ENCODE peak calls at places on chromosomes 3 and 15, in eight cellular contexts. One of them, this sample, is unnamed.

GRCh38 chr3:99911433-99911832 is 93.8 kb downstream of the CMSS1 start:
- DNase-seq in breast epithelium: no peak
- DNase-seq in tibial nerve: no peak
- DNase-seq in IMR-90: no peak
- DNase-seq in heart left ventricle: no peak
- DNase-seq in right lobe of liver: no peak
- DNase-seq in suprapubic skin: no peak
- DNase-seq in ovary: no peak
- DNase-seq in this sample: no peak

GRCh38 chr3:59559721-59560514 is 510.1 kb upstream of the CFAP20DC start:
- DNase-seq in heart left ventricle: no peak
- DNase-seq in ovary: no peak
- DNase-seq in suprapubic skin: no peak
- DNase-seq in IMR-90: peak
- DNase-seq in right lobe of liver: no peak
- DNase-seq in breast epithelium: no peak
- DNase-seq in tibial nerve: no peak
- DNase-seq in this sample: peak

GRCh38 chr3:53003320-53003719 is 42.6 kb downstream of the SFMBT1 start:
- DNase-seq in suprapubic skin: no peak
- DNase-seq in breast epithelium: no peak
- DNase-seq in heart left ventricle: no peak
- DNase-seq in right lobe of liver: no peak
- DNase-seq in ovary: no peak
- DNase-seq in tibial nerve: no peak
- DNase-seq in IMR-90: no peak
- DNase-seq in this sample: no peak

GRCh38 chr3:69085543-69086132 is 901 bp downstream of the ARL6IP5 start:
- DNase-seq in tibial nerve: no peak
- DNase-seq in heart left ventricle: no peak
- DNase-seq in IMR-90: no peak
- DNase-seq in right lobe of liver: peak
- DNase-seq in ovary: no peak
- DNase-seq in suprapubic skin: peak
- DNase-seq in breast epithelium: no peak
- DNase-seq in this sample: no peak

GRCh38 chr3:104911376-104911775 is 455.3 kb upstream of the ALCAM start:
- DNase-seq in breast epithelium: no peak
- DNase-seq in ovary: no peak
- DNase-seq in tibial nerve: no peak
- DNase-seq in suprapubic skin: no peak
- DNase-seq in heart left ventricle: no peak
- DNase-seq in right lobe of liver: no peak
- DNase-seq in IMR-90: peak
- DNase-seq in this sample: no peak

GRCh38 chr3:154018100-154018696 is 103.0 kb upstream of the ARHGEF26 start:
- DNase-seq in ovary: no peak
- DNase-seq in tibial nerve: no peak
- DNase-seq in suprapubic skin: no peak
- DNase-seq in heart left ventricle: no peak
- DNase-seq in breast epithelium: no peak
- DNase-seq in right lobe of liver: no peak
- DNase-seq in IMR-90: peak
- DNase-seq in this sample: peak

GRCh38 chr3:186742618-186743335 is 25.6 kb downstream of the KNG1 start:
- DNase-seq in tibial nerve: no peak
- DNase-seq in right lobe of liver: no peak
- DNase-seq in suprapubic skin: no peak
- DNase-seq in breast epithelium: no peak
- DNase-seq in IMR-90: peak
- DNase-seq in heart left ventricle: no peak
- DNase-seq in ovary: no peak
- DNase-seq in this sample: no peak

GRCh38 chr3:17023006-17023664 is 138.4 kb downstream of the PLCL2 start:
- DNase-seq in IMR-90: peak
- DNase-seq in heart left ventricle: no peak
- DNase-seq in breast epithelium: no peak
- DNase-seq in suprapubic skin: no peak
- DNase-seq in tibial nerve: no peak
- DNase-seq in right lobe of liver: no peak
- DNase-seq in ovary: no peak
- DNase-seq in this sample: no peak

GRCh38 chr3:72489916-72490315 is 358.3 kb downstream of the SHQ1 start:
- DNase-seq in IMR-90: no peak
- DNase-seq in suprapubic skin: no peak
- DNase-seq in ovary: no peak
- DNase-seq in heart left ventricle: no peak
- DNase-seq in right lobe of liver: no peak
- DNase-seq in tibial nerve: no peak
- DNase-seq in breast epithelium: no peak
- DNase-seq in this sample: no peak

GRCh38 chr15:92462771-92463170 is 69.1 kb downstream of the ST8SIA2 start:
- DNase-seq in IMR-90: no peak
- DNase-seq in breast epithelium: no peak
- DNase-seq in right lobe of liver: no peak
- DNase-seq in ovary: no peak
- DNase-seq in suprapubic skin: no peak
- DNase-seq in heart left ventricle: no peak
- DNase-seq in tibial nerve: no peak
- DNase-seq in this sample: no peak

GRCh38 chr3:177705976-177706866 is 508.9 kb upstream of the TBL1XR1 start:
- DNase-seq in breast epithelium: no peak
- DNase-seq in ovary: peak
- DNase-seq in IMR-90: no peak
- DNase-seq in heart left ventricle: peak
- DNase-seq in right lobe of liver: no peak
- DNase-seq in tibial nerve: no peak
- DNase-seq in suprapubic skin: no peak
- DNase-seq in this sample: no peak

GRCh38 chr3:76132154-76132470 is 346.8 kb upstream of the ZNF717 start:
- DNase-seq in breast epithelium: no peak
- DNase-seq in suprapubic skin: no peak
- DNase-seq in ovary: no peak
- DNase-seq in right lobe of liver: no peak
- DNase-seq in heart left ventricle: no peak
- DNase-seq in IMR-90: no peak
- DNase-seq in tibial nerve: no peak
- DNase-seq in this sample: no peak

GRCh38 chr3:147807773-147808172 is 398.6 kb downstream of the ZIC1 start:
- DNase-seq in tibial nerve: no peak
- DNase-seq in breast epithelium: no peak
- DNase-seq in heart left ventricle: no peak
- DNase-seq in IMR-90: no peak
- DNase-seq in right lobe of liver: no peak
- DNase-seq in ovary: no peak
- DNase-seq in suprapubic skin: no peak
- DNase-seq in this sample: no peak

GRCh38 chr3:147816770-147817169 is 407.6 kb downstream of the ZIC1 start:
- DNase-seq in IMR-90: no peak
- DNase-seq in heart left ventricle: peak
- DNase-seq in suprapubic skin: no peak
- DNase-seq in right lobe of liver: no peak
- DNase-seq in ovary: no peak
- DNase-seq in tibial nerve: peak
- DNase-seq in breast epithelium: no peak
- DNase-seq in this sample: no peak

GRCh38 chr3:147809206-147809605 is 400.0 kb downstream of the ZIC1 start:
- DNase-seq in IMR-90: no peak
- DNase-seq in breast epithelium: no peak
- DNase-seq in tibial nerve: no peak
- DNase-seq in suprapubic skin: no peak
- DNase-seq in right lobe of liver: no peak
- DNase-seq in ovary: no peak
- DNase-seq in heart left ventricle: no peak
- DNase-seq in this sample: no peak

GRCh38 chr3:147813256-147813655 is 404.1 kb downstream of the ZIC1 start:
- DNase-seq in IMR-90: no peak
- DNase-seq in heart left ventricle: no peak
- DNase-seq in ovary: no peak
- DNase-seq in suprapubic skin: no peak
- DNase-seq in right lobe of liver: no peak
- DNase-seq in breast epithelium: no peak
- DNase-seq in tibial nerve: no peak
- DNase-seq in this sample: no peak

GRCh38 chr3:147812186-147812911 is 403.2 kb downstream of the ZIC1 start:
- DNase-seq in heart left ventricle: no peak
- DNase-seq in breast epithelium: no peak
- DNase-seq in IMR-90: no peak
- DNase-seq in right lobe of liver: no peak
- DNase-seq in tibial nerve: no peak
- DNase-seq in suprapubic skin: no peak
- DNase-seq in ovary: no peak
- DNase-seq in this sample: no peak
- TF ChIP-seq POLR2A in heart left ventricle: no peak
- TF ChIP-seq POLR2A in breast epithelium: no peak
- TF ChIP-seq POLR2A in IMR-90: no peak
- TF ChIP-seq POLR2A in right lobe of liver: no peak
- TF ChIP-seq POLR2A in tibial nerve: no peak
- TF ChIP-seq POLR2A in suprapubic skin: no peak
- TF ChIP-seq POLR2A in ovary: no peak
- TF ChIP-seq POLR2A in this sample: no peak

GRCh38 chr3:126982522-126983175 is at the start of gene PLXNA1:
- DNase-seq in tibial nerve: peak
- DNase-seq in ovary: peak
- DNase-seq in heart left ventricle: peak
- DNase-seq in suprapubic skin: peak
- DNase-seq in right lobe of liver: peak
- DNase-seq in IMR-90: peak
- DNase-seq in breast epithelium: no peak
- DNase-seq in this sample: peak
- TF ChIP-seq POLR2A in tibial nerve: no peak
- TF ChIP-seq POLR2A in ovary: no peak
- TF ChIP-seq POLR2A in heart left ventricle: peak
- TF ChIP-seq POLR2A in suprapubic skin: no peak
- TF ChIP-seq POLR2A in right lobe of liver: no peak
- TF ChIP-seq POLR2A in IMR-90: peak
- TF ChIP-seq POLR2A in breast epithelium: no peak
- TF ChIP-seq POLR2A in this sample: peak

DNA sequence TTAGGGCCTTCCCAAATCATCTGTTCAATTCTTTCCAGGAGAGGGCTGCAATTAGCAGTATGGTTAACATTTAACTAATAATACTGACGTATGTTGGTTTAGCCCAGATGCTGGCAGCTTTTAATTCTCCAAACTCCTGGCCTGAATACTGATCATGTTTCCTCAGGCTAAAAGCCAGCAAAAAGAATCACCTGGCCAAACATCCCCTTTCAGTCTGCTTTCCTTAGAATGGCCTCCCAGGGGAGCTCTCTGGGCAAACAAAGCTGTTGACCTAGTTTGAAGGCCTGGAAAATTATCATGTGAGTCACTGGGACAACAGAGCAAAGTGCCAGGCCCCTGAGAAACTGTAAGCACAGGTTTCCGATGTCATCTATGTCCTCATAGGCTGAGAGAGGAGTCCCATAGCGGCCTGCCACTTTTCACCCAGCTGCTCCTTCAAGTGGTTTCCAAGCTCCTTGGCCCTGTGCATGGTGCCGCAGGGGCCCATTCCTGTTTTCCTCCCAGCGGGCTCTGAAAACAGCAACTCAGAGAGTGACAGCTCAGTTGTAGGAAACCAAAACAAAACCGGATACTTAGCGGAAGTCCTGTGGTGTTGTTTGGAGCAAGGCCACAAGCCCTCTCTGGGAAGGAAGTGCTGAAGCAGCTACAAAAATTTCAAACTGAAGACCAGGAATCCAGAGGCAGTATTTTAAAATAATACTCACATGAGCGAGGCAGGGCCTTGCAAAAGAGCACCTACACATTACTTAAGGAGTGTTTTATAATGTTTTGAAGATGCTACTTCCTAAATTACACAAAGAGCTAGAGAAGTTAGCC is 36.5 kb upstream of the RAB11A start:
- DNase-seq in IMR-90: peak
- DNase-seq in tibial nerve: peak
- DNase-seq in breast epithelium: peak
- DNase-seq in ovary: peak
- DNase-seq in suprapubic skin: peak
- DNase-seq in right lobe of liver: peak
- DNase-seq in heart left ventricle: peak
- DNase-seq in this sample: peak
- TF ChIP-seq POLR2A in IMR-90: no peak
- TF ChIP-seq POLR2A in tibial nerve: no peak
- TF ChIP-seq POLR2A in breast epithelium: no peak
- TF ChIP-seq POLR2A in ovary: no peak
- TF ChIP-seq POLR2A in suprapubic skin: no peak
- TF ChIP-seq POLR2A in right lobe of liver: peak
- TF ChIP-seq POLR2A in heart left ventricle: no peak
- TF ChIP-seq POLR2A in this sample: no peak

GRCh38 chr3:115148142-115148790 is 1.2 kb upstream of the ZBTB20 start:
- DNase-seq in ovary: no peak
- DNase-seq in tibial nerve: no peak
- DNase-seq in heart left ventricle: no peak
- DNase-seq in breast epithelium: no peak
- DNase-seq in suprapubic skin: no peak
- DNase-seq in IMR-90: peak
- DNase-seq in right lobe of liver: no peak
- DNase-seq in this sample: no peak
- TF ChIP-seq POLR2A in ovary: peak
- TF ChIP-seq POLR2A in tibial nerve: peak
- TF ChIP-seq POLR2A in heart left ventricle: peak
- TF ChIP-seq POLR2A in breast epithelium: no peak
- TF ChIP-seq POLR2A in suprapubic skin: no peak
- TF ChIP-seq POLR2A in IMR-90: peak
- TF ChIP-seq POLR2A in right lobe of liver: no peak
- TF ChIP-seq POLR2A in this sample: no peak

GRCh38 chr3:170869645-170870593 is at the start of gene RPL22L1:
- DNase-seq in heart left ventricle: peak
- DNase-seq in IMR-90: peak
- DNase-seq in tibial nerve: peak
- DNase-seq in right lobe of liver: peak
- DNase-seq in suprapubic skin: peak
- DNase-seq in breast epithelium: peak
- DNase-seq in ovary: peak
- DNase-seq in this sample: peak
- TF ChIP-seq POLR2A in heart left ventricle: peak
- TF ChIP-seq POLR2A in IMR-90: peak
- TF ChIP-seq POLR2A in tibial nerve: peak
- TF ChIP-seq POLR2A in right lobe of liver: peak
- TF ChIP-seq POLR2A in suprapubic skin: peak
- TF ChIP-seq POLR2A in breast epithelium: peak
- TF ChIP-seq POLR2A in ovary: peak
- TF ChIP-seq POLR2A in this sample: peak

GRCh38 chr3:119557192-119557873 is 2.1 kb downstream of the CD80 start:
- DNase-seq in IMR-90: no peak
- DNase-seq in ovary: no peak
- DNase-seq in tibial nerve: no peak
- DNase-seq in breast epithelium: no peak
- DNase-seq in right lobe of liver: no peak
- DNase-seq in suprapubic skin: no peak
- DNase-seq in heart left ventricle: no peak
- DNase-seq in this sample: no peak
- TF ChIP-seq POLR2A in IMR-90: no peak
- TF ChIP-seq POLR2A in ovary: no peak
- TF ChIP-seq POLR2A in tibial nerve: no peak
- TF ChIP-seq POLR2A in breast epithelium: no peak
- TF ChIP-seq POLR2A in right lobe of liver: no peak
- TF ChIP-seq POLR2A in suprapubic skin: no peak
- TF ChIP-seq POLR2A in heart left ventricle: no peak
- TF ChIP-seq POLR2A in this sample: no peak

This sample was measured in HCT116.